ENCODE peak calls at places on chromosomes 1 and 21, in six cellular contexts. X, A, J, I, D and H are unnamed samples.

GRCh38 chr1:75035536-75035935 is 98.7 kb upstream of the LHX8 start:
- DNase-seq in J (no peak), I (no peak), A (no peak), D (no peak), X (no peak), H (no peak)

GRCh38 chr1:151993084-151993733 is 450 bp downstream of the S100A10 start:
- DNase-seq in X (no peak), I (no peak), J (peak), A (no peak), D (no peak), H (no peak)

GRCh38 chr1:42847111-42847580 is 733 bp downstream of the ZNF691 start:
- DNase-seq in I (no peak), J (no peak), A (no peak), D (no peak), X (no peak), H (no peak)

GRCh38 chr1:36968730-36969129 is 65.6 kb downstream of the GRIK3 start:
- DNase-seq in X (no peak), J (no peak), A (no peak), D (no peak), I (no peak), H (no peak)

GRCh38 chr1:2554621-2555387 is 1.4 kb upstream of the TNFRSF14 start:
- DNase-seq in I (no peak), J (peak), X (no peak), D (no peak), A (no peak), H (no peak)

GRCh38 chr21:31874817-31875216 is 2.0 kb downstream of the HUNK start:
- DNase-seq in D (no peak), I (no peak), X (no peak), J (peak), A (no peak), H (no peak)

GRCh38 chr21:33025471-33026298 is at the start of gene OLIG2:
- DNase-seq in A (no peak), I (no peak), J (peak), X (no peak), D (no peak), H (no peak)

GRCh38 chr1:20344738-20345137 is 54.1 kb downstream of the VWA5B1 start:
- DNase-seq in J (no peak), A (no peak), I (no peak), X (no peak), D (no peak), H (no peak)

GRCh38 chr21:16624468-16625102 is 888.3 kb upstream of the CXADR start:
- DNase-seq in X (no peak), I (no peak), A (no peak), D (no peak), J (no peak), H (no peak)

GRCh38 chr1:66764994-66765578 is 12.8 kb downstream of the DYNLT5 start:
- DNase-seq in I (peak), J (peak), D (no peak), A (peak), X (no peak), H (peak)

DNA sequence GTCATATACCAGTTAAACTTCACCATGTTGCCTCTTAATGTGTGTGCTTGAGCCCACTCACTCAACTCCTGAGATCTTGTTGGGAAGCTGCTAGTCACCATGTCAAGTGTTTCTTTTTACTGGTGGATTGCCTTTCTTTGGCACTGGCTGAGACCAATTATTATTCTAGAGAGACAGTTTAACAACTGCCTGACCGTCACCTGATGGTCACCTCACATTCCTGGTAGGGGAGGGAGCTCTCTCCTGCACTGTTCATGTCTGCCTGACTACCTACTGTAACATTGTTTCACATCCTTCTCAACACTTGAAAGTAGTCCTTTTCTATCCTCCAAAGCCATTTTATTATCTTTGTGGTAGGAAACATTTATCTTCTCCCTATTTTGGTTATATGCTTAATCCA is 172.3 kb downstream of the RWDD3 start:
- DNase-seq in A (no peak), I (no peak), X (no peak), D (no peak), J (no peak), H (no peak)
- TF ChIP-seq CTCF in A (no peak), I (no peak), X (no peak), D (no peak), J (no peak), H (no peak)

GRCh38 chr1:99531578-99532570 is 114.0 kb upstream of the PALMD start:
- DNase-seq in D (no peak), A (no peak), J (peak), X (no peak), I (no peak), H (no peak)

GRCh38 chr1:99527545-99527944 is 118.4 kb upstream of the PALMD start:
- DNase-seq in J (no peak), A (no peak), D (no peak), X (no peak), I (no peak), H (no peak)

GRCh38 chr1:99525313-99525712 is 120.6 kb upstream of the PALMD start:
- DNase-seq in A (no peak), X (no peak), I (no peak), D (no peak), J (no peak), H (no peak)

GRCh38 chr1:99529002-99529401 is 116.9 kb upstream of the PALMD start:
- DNase-seq in I (no peak), A (no peak), D (no peak), J (no peak), X (no peak), H (no peak)

GRCh38 chr1:99527078-99527477 is 118.8 kb upstream of the PALMD start:
- DNase-seq in D (peak), X (no peak), A (peak), J (no peak), I (no peak), H (no peak)
- TF ChIP-seq CTCF in D (peak), X (no peak), A (peak), J (peak), I (peak), H (no peak)

GRCh38 chr1:175225805-175226129 is 33.2 kb upstream of the KIAA0040 start:
- DNase-seq in J (no peak), X (no peak), D (no peak), I (no peak), A (no peak), H (no peak)
- TF ChIP-seq CTCF in J (no peak), X (no peak), D (no peak), I (no peak), A (no peak), H (no peak)

GRCh38 chr1:240190881-240191385 is 99.2 kb downstream of the FMN2 start:
- DNase-seq in D (no peak), I (peak), A (peak), J (peak), X (no peak), H (no peak)
- TF ChIP-seq CTCF in D (peak), I (peak), A (peak), J (peak), X (no peak), H (no peak)

GRCh38 chr1:31954607-31955283 is 16.6 kb upstream of the PTP4A2 start:
- DNase-seq in D (peak), X (peak), I (peak), A (peak), J (peak), H (peak)

GRCh38 chr1:31952825-31953220 is 14.7 kb upstream of the PTP4A2 start:
- DNase-seq in D (no peak), I (no peak), X (no peak), J (no peak), A (no peak), H (no peak)

GRCh38 chr1:31959521-31959920 is 21.4 kb upstream of the PTP4A2 start:
- DNase-seq in I (no peak), A (no peak), D (no peak), X (no peak), J (no peak), H (no peak)

GRCh38 chr1:31957701-31958674 is 19.8 kb upstream of the PTP4A2 start:
- DNase-seq in A (no peak), I (no peak), D (peak), X (no peak), J (no peak), H (no peak)

GRCh38 chr1:31955917-31956736 is 18.0 kb upstream of the PTP4A2 start:
- DNase-seq in I (peak), D (peak), J (peak), A (peak), X (peak), H (peak)
- TF ChIP-seq CTCF in I (peak), D (peak), J (peak), A (peak), X (peak), H (no peak)

DNA sequence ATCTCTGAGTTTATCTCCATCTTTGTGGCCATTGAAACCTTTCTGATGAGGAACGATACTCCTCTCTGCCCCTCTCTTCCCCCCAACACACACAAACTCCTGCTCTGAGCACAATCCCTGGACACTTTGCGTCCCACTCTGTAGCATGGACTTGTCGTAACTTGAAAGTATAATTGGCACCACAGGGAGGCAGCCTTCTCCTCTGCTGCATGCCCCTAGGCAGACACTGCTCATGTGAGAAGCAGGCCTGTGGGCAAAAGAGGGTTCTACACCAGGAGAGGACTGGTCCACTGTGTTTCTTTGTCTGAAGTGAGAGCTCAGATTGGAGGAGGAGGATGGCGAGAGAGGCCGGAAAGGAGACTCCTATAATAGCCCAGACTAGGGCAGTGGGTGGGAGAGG is 3.8 kb upstream of the PARS2 start:
- DNase-seq in D (no peak), J (peak), I (peak), A (peak), X (no peak), H (no peak)
- TF ChIP-seq CTCF in D (peak), J (peak), I (peak), A (no peak), X (no peak), H (no peak)

GRCh38 chr1:82567308-82567707 is 766.6 kb downstream of the ADGRL2 start:
- DNase-seq in J (no peak), A (no peak), D (no peak), X (no peak), I (no peak), H (no peak)

GRCh38 chr1:82565546-82565945 is 764.8 kb downstream of the ADGRL2 start:
- DNase-seq in A (peak), J (no peak), X (peak), D (no peak), I (peak), H (no peak)

GRCh38 chr1:82562448-82562847 is 761.7 kb downstream of the ADGRL2 start:
- DNase-seq in A (no peak), X (no peak), D (no peak), J (peak), I (no peak), H (no peak)

GRCh38 chr1:82564338-82564737 is 763.6 kb downstream of the ADGRL2 start:
- DNase-seq in I (no peak), J (no peak), X (no peak), D (no peak), A (no peak), H (no peak)

DNA sequence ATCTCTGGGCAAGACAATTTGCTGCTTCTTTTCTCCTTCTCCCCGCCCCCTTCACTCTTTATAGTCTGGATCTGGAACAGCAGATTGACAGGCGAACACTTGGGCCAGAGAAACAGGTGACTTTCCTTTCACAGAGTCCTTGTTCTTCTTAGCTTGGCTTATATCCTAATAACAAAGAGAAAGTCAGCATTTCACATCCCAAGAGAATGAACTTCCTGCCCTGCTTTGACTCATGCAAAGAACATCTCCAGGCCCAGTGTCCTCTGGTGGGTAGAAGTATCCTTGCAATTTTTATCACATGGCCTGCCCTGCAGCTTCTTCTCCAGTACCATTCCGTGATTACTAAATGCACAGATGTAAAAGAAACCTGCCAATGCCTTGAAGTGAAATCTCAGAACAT is 764.4 kb downstream of the ADGRL2 start:
- DNase-seq in J (peak), A (peak), D (no peak), I (peak), X (no peak), H (no peak)
- TF ChIP-seq CTCF in J (no peak), A (peak), D (no peak), I (peak), X (no peak), H (no peak)